ENCODE peak calls at places on chromosome 2, in six cellular contexts. B is MCF 10A, M is astrocyte of the cerebellum, Q is posterior cingulate gyrus, U is fibroblast of mammary gland, E is frontal cortex. P is an unnamed sample.
A peak's percentile ranks its signal among the peaks of the same experiment; 100 is the strongest.

GRCh38 chr2:155418753-155419152 is 720.3 kb downstream of the KCNJ3 start:
- DNase-seq in B (no peak), M (no peak), Q (no peak), U (no peak), E (no peak), P (no peak)

GRCh38 chr2:47195149-47195548 is 40.0 kb upstream of the STPG4 start:
- DNase-seq in B (peak; percentile 87), M (no peak), Q (no peak), U (peak; percentile 35), E (no peak), P (peak; percentile 81)

GRCh38 chr2:46298522-46299351 is 1.5 kb downstream of the EPAS1 start:
- DNase-seq in B (peak; percentile 58), M (no peak), Q (peak; percentile 4), U (peak; percentile 54), E (peak; percentile 55), P (peak; percentile 49)

GRCh38 chr2:151973901-151974199 is 125.0 kb downstream of the CACNB4 start:
- DNase-seq in B (no peak), M (peak; percentile 12), Q (peak; percentile 74), U (peak; percentile 43), E (peak; percentile 43), P (peak; percentile 36)

GRCh38 chr2:170030040-170030439 is 147.9 kb upstream of the MYO3B start:
- DNase-seq in B (peak; percentile 11), M (no peak), Q (no peak), U (no peak), E (no peak), P (no peak)

GRCh38 chr2:34031097-34031496 is 432.0 kb upstream of the FAM98A start:
- DNase-seq in B (no peak), M (no peak), Q (no peak), U (no peak), E (no peak), P (no peak)

GRCh38 chr2:115412501-115412900 is 970.1 kb downstream of the DPP10 start:
- DNase-seq in B (peak; percentile 67), M (no peak), Q (no peak), U (no peak), E (no peak), P (peak; percentile 9)

GRCh38 chr2:170475878-170476277 is 239.3 kb upstream of the SP5 start:
- DNase-seq in B (no peak), M (no peak), Q (no peak), U (no peak), E (no peak), P (no peak)

GRCh38 chr2:143955416-143956075 is 564.4 kb downstream of the ZEB2 start:
- DNase-seq in B (peak; percentile 46), M (peak; percentile 72), Q (no peak), U (peak; percentile 75), E (no peak), P (peak; percentile 19)

GRCh38 chr2:151085101-151085640 is 176.5 kb downstream of the RBM43 start:
- DNase-seq in B (no peak), M (peak; percentile 18), Q (no peak), U (no peak), E (no peak), P (no peak)

GRCh38 chr2:158042245-158042644 is 59.4 kb upstream of the UPP2 start:
- DNase-seq in B (no peak), M (no peak), Q (no peak), U (no peak), E (no peak), P (peak; percentile 51)

GRCh38 chr2:29017716-29018275 is 36.7 kb downstream of the TOGARAM2 start:
- DNase-seq in B (no peak), M (no peak), Q (no peak), U (no peak), E (no peak), P (no peak)

P was measured in epithelial cell of esophagus.